ENCODE peak calls at places on chromosomes 7 and 10, in seven cellular contexts. L is psoas muscle; O is retinal pigment epithelial cell; S is cardiac fibroblast; X is astrocyte of the spinal cord; N is CD8-positive, alpha-beta T cell; R is HL-60. D is an unnamed sample.

GRCh38 chr10:88395677-88396076 is 187.4 kb downstream of the RNLS start:
- DNase-seq in L (no peak), O (no peak), S (peak), X (peak), N (no peak), R (no peak), D (no peak)

GRCh38 chr10:119209736-119210355 is 2.5 kb downstream of the GRK5 start:
- DNase-seq in L (no peak), O (no peak), S (peak), X (peak), N (no peak), R (no peak), D (peak)

GRCh38 chr7:43872401-43873165 is 3.3 kb upstream of the MRPS24 start:
- DNase-seq in L (peak), O (no peak), S (peak), X (peak), N (no peak), R (no peak), D (peak)

GRCh38 chr7:3482147-3482921 is 181.3 kb downstream of the SDK1 start:
- DNase-seq in L (no peak), O (no peak), S (peak), X (peak), N (no peak), R (no peak), D (no peak)

GRCh38 chr7:134645478-134645877 is 1.2 kb upstream of the BPGM start:
- DNase-seq in L (no peak), O (no peak), S (no peak), X (no peak), N (no peak), R (no peak), D (no peak)

GRCh38 chr7:68726386-68726785 is 871.9 kb upstream of the AUTS2 start:
- DNase-seq in L (no peak), O (no peak), S (no peak), X (no peak), N (no peak), R (no peak), D (no peak)

GRCh38 chr7:158010956-158011698 is 576.5 kb downstream of the PTPRN2 start:
- DNase-seq in L (no peak), O (no peak), S (no peak), X (no peak), N (no peak), R (no peak), D (no peak)

GRCh38 chr7:98040626-98041025 is 50.6 kb upstream of the OCM2 start:
- DNase-seq in L (no peak), O (no peak), S (no peak), X (no peak), N (no peak), R (no peak), D (no peak)

GRCh38 chr10:26626066-26626465 is 71.4 kb upstream of the PDSS1 start:
- DNase-seq in L (no peak), O (no peak), S (no peak), X (no peak), N (no peak), R (no peak), D (no peak)

GRCh38 chr7:78134256-78134655 is 335.7 kb downstream of the PHTF2 start:
- DNase-seq in L (no peak), O (no peak), S (peak), X (peak), N (no peak), R (no peak), D (peak)

GRCh38 chr7:35254496-35255416 is 856 bp upstream of the TBX20 start:
- DNase-seq in L (no peak), O (no peak), S (peak), X (no peak), N (no peak), R (no peak), D (no peak)

GRCh38 chr10:99945286-99945685 is 64.5 kb downstream of the DNMBP start:
- DNase-seq in L (peak), O (peak), S (peak), X (peak), N (no peak), R (no peak), D (peak)

GRCh38 chr7:74412061-74412460 is 41.6 kb upstream of the GTF2IRD1 start:
- DNase-seq in L (no peak), O (no peak), S (no peak), X (no peak), N (no peak), R (peak), D (no peak)

GRCh38 chr10:72334196-72334831 is 20.4 kb downstream of the DNAJB12 start:
- DNase-seq in L (no peak), O (peak), S (peak), X (peak), N (no peak), R (no peak), D (no peak)

GRCh38 chr7:105787793-105788192 is 88.6 kb downstream of the ATXN7L1 start:
- DNase-seq in L (no peak), O (no peak), S (no peak), X (no peak), N (no peak), R (no peak), D (no peak)

GRCh38 chr10:5968037-5968680 is 9.2 kb downstream of the IL15RA start:
- DNase-seq in L (no peak), O (no peak), S (no peak), X (no peak), N (no peak), R (no peak), D (no peak)

GRCh38 chr7:91668217-91668616 is 212.3 kb downstream of the MTERF1 start:
- DNase-seq in L (no peak), O (no peak), S (no peak), X (no peak), N (no peak), R (no peak), D (no peak)

GRCh38 chr10:34364253-34365037 is 450.7 kb downstream of the PARD3 start:
- DNase-seq in L (no peak), O (no peak), S (no peak), X (no peak), N (no peak), R (no peak), D (no peak)

GRCh38 chr7:104530243-104530642 is 201.8 kb downstream of the LHFPL3 start:
- DNase-seq in L (no peak), O (no peak), S (no peak), X (no peak), N (no peak), R (no peak), D (no peak)

GRCh38 chr7:150944066-150945042 is 33.8 kb downstream of the KCNH2 start:
- DNase-seq in L (no peak), O (no peak), S (no peak), X (no peak), N (no peak), R (no peak), D (no peak)

GRCh38 chr10:5413012-5413938 is 918 bp downstream of the NET1 start:
- DNase-seq in L (no peak), O (no peak), S (peak), X (peak), N (no peak), R (peak), D (peak)

GRCh38 chr7:23863209-23863798 is 153.3 kb downstream of the STK31 start:
- DNase-seq in L (no peak), O (no peak), S (peak), X (peak), N (no peak), R (no peak), D (peak)

GRCh38 chr10:12471135-12471534 is 121.8 kb downstream of the CAMK1D start:
- DNase-seq in L (no peak), O (no peak), S (no peak), X (no peak), N (no peak), R (no peak), D (no peak)

GRCh38 chr7:102101111-102101551 is 185.5 kb upstream of the SH2B2 start:
- DNase-seq in L (no peak), O (no peak), S (no peak), X (no peak), N (no peak), R (no peak), D (no peak)

GRCh38 chr10:21329995-21330627 is 195.4 kb downstream of the SKIDA1 start:
- DNase-seq in L (no peak), O (no peak), S (peak), X (peak), N (no peak), R (no peak), D (peak)

GRCh38 chr10:58177362-58177947 is 90.2 kb downstream of the IPMK start:
- DNase-seq in L (no peak), O (no peak), S (peak), X (peak), N (no peak), R (no peak), D (peak)

GRCh38 chr7:150781961-150782360 is 18.2 kb downstream of the TMEM176B start:
- DNase-seq in L (no peak), O (no peak), S (no peak), X (no peak), N (no peak), R (no peak), D (no peak)

GRCh38 chr7:87797798-87798403 is 78.3 kb downstream of the SLC25A40 start:
- DNase-seq in L (no peak), O (no peak), S (peak), X (peak), N (no peak), R (peak), D (peak)
- TF ChIP-seq CTCF in L (peak), O (peak), S (peak), X (peak), N (peak), R (peak), D (peak)

DNA sequence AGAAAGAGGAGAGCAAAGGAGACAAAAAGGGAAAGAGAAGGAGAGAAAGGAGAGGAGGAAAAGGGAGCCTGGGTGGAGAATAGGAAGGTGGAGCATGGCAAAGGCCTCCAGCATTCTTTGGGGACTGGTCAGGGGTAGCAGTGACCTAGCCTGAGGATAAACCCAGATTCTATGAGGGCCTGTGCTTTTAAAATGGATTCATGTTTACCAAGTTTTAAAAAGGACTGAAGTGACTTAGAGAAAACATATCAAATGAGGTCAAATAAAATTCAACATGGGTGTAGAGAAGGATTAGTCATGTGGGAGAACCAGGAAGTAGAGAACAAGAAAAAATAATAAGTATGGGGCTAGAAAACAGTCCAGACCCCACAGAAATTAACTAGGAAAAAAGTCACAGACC is 20.7 kb downstream of the CREB3L2 start:
- DNase-seq in L (no peak), O (no peak), S (peak), X (no peak), N (no peak), R (no peak), D (peak)
- H3K4me3 ChIP-seq in L (no peak), O (no peak), S (no peak), X (no peak), N (no peak), R (no peak), D (no peak)

GRCh38 chr7:131346885-131347592 is 19.4 kb downstream of the MKLN1 start:
- DNase-seq in L (no peak), O (no peak), S (no peak), X (no peak), N (no peak), R (no peak), D (no peak)
- TF ChIP-seq CTCF in L (no peak), O (no peak), S (no peak), X (no peak), N (no peak), R (no peak), D (no peak)

DNA sequence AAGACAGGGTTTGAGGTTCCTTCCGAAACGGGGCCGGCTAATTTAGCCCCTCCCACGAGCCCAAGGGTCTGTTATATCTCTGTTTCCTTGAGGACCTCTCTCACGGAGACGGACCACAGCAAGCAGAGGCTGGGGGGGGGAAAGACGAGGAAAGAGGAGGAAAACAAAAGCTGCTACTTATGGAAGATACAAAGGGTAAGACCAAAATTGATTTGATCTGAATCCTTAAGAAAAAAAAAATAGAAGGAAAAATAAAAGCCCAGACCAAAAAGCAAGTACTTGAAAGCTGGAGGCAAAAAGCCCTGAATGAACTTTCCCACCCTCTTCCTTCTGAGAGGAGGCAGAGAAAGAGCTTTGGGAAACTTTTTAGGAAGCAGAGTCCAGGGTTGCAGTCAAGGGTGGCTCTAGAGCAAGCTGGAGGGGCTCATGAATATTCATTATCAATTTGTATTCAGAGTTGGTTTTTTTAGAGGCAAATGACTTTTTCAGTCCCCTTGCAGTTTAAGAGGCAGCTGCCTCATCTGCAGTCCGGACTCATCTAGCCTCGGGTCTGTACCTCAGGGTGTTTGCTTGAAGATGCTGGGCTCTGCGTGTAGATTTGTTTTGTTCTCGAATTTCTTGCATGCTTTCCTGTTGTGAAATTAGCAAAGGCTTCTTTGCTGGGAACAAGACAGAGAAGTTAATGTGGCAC is at the start of gene ENTPD1:
- DNase-seq in L (no peak), O (no peak), S (peak), X (no peak), N (no peak), R (peak), D (no peak)
- H3K4me3 ChIP-seq in L (peak), O (no peak), S (no peak), X (peak), N (no peak), R (peak), D (no peak)

DNA sequence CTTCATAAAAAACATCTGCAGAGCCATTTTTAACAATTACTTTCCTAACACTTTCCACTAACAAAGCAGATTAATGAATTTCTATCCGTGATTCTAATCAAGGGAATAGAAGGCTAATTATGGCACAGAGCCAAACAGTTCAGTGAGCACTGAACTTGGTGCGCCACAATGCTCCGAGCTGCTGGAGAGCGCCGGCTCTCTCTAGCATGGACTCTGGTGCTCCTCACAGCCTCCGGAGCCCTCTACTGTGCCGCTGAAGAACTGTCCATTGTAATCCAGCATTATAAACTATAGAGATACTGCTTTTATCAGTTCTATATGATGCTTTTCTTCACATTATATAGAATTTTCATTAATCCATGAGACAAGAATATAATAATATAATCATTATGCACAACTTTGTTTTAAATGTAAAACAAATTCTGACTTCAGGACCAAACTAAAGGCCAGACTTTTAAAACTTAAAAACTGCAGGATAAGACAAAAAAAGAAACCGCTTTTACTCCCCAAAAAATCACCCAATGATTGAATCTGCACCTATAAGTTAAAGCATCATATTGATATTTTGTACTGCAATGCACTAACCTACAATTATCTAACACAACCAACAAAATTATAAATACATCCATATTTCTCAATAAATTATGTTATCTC is 123.6 kb downstream of the RNF32 start:
- DNase-seq in L (peak), O (peak), S (peak), X (peak), N (no peak), R (no peak), D (peak)
- TF ChIP-seq CTCF in L (peak), O (peak), S (peak), X (peak), N (no peak), R (no peak), D (peak)

DNA sequence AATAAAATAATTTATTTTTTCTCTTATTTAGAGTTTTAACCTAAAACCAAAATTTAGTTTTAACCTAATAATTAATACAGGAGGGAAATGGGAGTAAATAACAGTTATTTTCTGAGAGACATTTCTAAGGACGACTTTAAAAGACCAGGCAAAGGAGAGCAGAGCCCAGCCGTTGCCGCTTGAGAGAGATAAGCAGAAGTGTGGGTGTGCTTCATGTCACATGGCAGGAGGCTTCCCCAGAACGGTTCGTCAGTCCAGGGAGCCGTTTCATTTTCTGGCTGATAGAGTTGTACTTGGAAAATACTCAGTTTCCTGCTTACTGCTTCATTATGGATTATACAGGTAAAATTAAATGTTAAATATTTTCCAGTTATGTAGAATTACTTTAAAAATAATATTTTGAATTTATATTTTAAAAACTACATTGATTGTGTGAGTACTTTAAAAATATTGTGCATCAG is 61.4 kb downstream of the ST7 start:
- DNase-seq in L (peak), O (no peak), S (peak), X (peak), N (no peak), R (peak), D (peak)
- H3K4me3 ChIP-seq in L (peak), O (no peak), S (no peak), X (no peak), N (no peak), R (no peak), D (peak)

GRCh38 chr7:69962856-69963149 is 364.5 kb downstream of the AUTS2 start:
- DNase-seq in L (no peak), O (no peak), S (peak), X (peak), N (no peak), R (no peak), D (peak)
- TF ChIP-seq CTCF in L (no peak), O (no peak), S (no peak), X (no peak), N (no peak), R (no peak), D (no peak)

GRCh38 chr10:45652511-45652910 is 20.1 kb downstream of the ZFAND4 start:
- DNase-seq in L (no peak), O (no peak), S (no peak), X (no peak), N (no peak), R (no peak), D (no peak)
- H3K4me3 ChIP-seq in L (no peak), O (no peak), S (no peak), X (no peak), N (no peak), R (no peak), D (no peak)

GRCh38 chr10:96973809-96974208 is 141.7 kb downstream of the LCOR start:
- DNase-seq in L (no peak), O (no peak), S (no peak), X (no peak), N (no peak), R (no peak), D (no peak)

GRCh38 chr10:96974348-96974747 is 142.2 kb downstream of the LCOR start:
- DNase-seq in L (no peak), O (no peak), S (no peak), X (peak), N (no peak), R (no peak), D (peak)

GRCh38 chr10:96975083-96975482 is 143.0 kb downstream of the LCOR start:
- DNase-seq in L (no peak), O (no peak), S (no peak), X (no peak), N (no peak), R (no peak), D (no peak)

GRCh38 chr10:96971324-96971723 is 139.2 kb downstream of the LCOR start:
- DNase-seq in L (no peak), O (no peak), S (no peak), X (no peak), N (no peak), R (no peak), D (no peak)

DNA sequence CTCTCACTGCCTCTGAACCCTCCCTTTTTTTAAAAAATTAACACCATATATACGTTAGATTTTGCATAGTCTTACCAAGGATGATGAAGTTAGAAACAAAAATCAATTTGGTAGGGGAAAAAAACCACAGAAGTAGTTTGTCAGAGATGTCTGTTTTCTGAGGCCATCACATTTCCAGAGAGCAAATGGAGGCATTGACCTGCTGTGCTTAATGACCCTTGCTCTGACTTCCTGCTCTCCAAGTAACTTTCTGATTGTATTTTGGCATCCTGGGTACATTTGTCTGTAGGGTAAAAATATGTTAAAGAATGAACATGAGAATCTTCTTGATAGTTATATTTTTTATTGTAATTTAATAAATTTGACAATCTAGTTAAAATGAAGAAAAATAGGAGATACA is 140.2 kb downstream of the LCOR start:
- DNase-seq in L (no peak), O (no peak), S (no peak), X (no peak), N (no peak), R (no peak), D (no peak)
- TF ChIP-seq CTCF in L (no peak), O (no peak), S (no peak), X (no peak), N (no peak), R (no peak), D (no peak)

GRCh38 chr7:131628634-131629033 is 72.2 kb upstream of the PODXL start:
- DNase-seq in L (no peak), O (no peak), S (no peak), X (no peak), N (no peak), R (no peak), D (no peak)
- H3K4me3 ChIP-seq in L (no peak), O (no peak), S (no peak), X (no peak), N (no peak), R (no peak), D (no peak)